ENCODE peak calls at places on chromosomes 5 and 9, in eight cellular contexts. Y, J, G, K, O, U, I and E are unnamed samples.

GRCh38 chr9:86944974-86945867 is 2.1 kb downstream of the GAS1 start:
- DNase-seq in Y (no peak), J (peak; percentile 50), G (no peak), K (no peak), O (peak; percentile 71), U (peak; percentile 77), I (no peak), E (no peak)

GRCh38 chr9:112074250-112075008 is 100.7 kb downstream of the SUSD1 start:
- DNase-seq in Y (peak; percentile 69), J (peak; percentile 55), G (peak; percentile 78), K (peak; percentile 62), O (peak; percentile 79), U (peak; percentile 85), I (peak; percentile 77), E (peak; percentile 62)

GRCh38 chr9:105415344-105415980 is 32.4 kb upstream of the FSD1L start:
- DNase-seq in Y (peak; percentile 75), J (no peak), G (peak; percentile 72), K (peak; percentile 55), O (peak; percentile 75), U (peak; percentile 87), I (peak; percentile 53), E (peak; percentile 71)

GRCh38 chr5:141875022-141875740 is 3.0 kb downstream of the PCDH1 start:
- DNase-seq in Y (no peak), J (no peak), G (no peak), K (no peak), O (no peak), U (peak; percentile 63), I (no peak), E (no peak)

GRCh38 chr9:38439916-38440301 is 15.7 kb upstream of the IGFBPL1 start:
- DNase-seq in Y (no peak), J (no peak), G (no peak), K (no peak), O (no peak), U (no peak), I (no peak), E (no peak)

GRCh38 chr9:124733964-124734740 is 37.0 kb downstream of the NR6A1 start:
- DNase-seq in Y (no peak), J (no peak), G (peak; percentile 82), K (no peak), O (no peak), U (no peak), I (no peak), E (peak; percentile 87)

GRCh38 chr5:91145233-91145620 is 237.9 kb downstream of the ARRDC3 start:
- DNase-seq in Y (no peak), J (no peak), G (no peak), K (no peak), O (no peak), U (no peak), I (no peak), E (no peak)

GRCh38 chr9:96333958-96334357 is 32.0 kb upstream of the HSD17B3 start:
- DNase-seq in Y (no peak), J (no peak), G (no peak), K (no peak), O (no peak), U (no peak), I (no peak), E (no peak)

GRCh38 chr5:172939561-172939960 is 19.7 kb upstream of the RPL26L1 start:
- DNase-seq in Y (peak; percentile 90), J (no peak), G (no peak), K (no peak), O (no peak), U (peak; percentile 61), I (no peak), E (no peak)

GRCh38 chr5:168910874-168911273 is 331.7 kb upstream of the PANK3 start:
- DNase-seq in Y (no peak), J (no peak), G (no peak), K (no peak), O (no peak), U (no peak), I (no peak), E (no peak)

GRCh38 chr9:127503947-127504886 is 52.9 kb downstream of the LRSAM1 start:
- DNase-seq in Y (peak; percentile 91), J (peak; percentile 92), G (peak; percentile 84), K (peak; percentile 80), O (peak; percentile 94), U (peak; percentile 96), I (peak; percentile 89), E (peak; percentile 61)

GRCh38 chr9:92508018-92508417 is 25.7 kb upstream of the ASPN start:
- DNase-seq in Y (no peak), J (no peak), G (no peak), K (no peak), O (peak; percentile 70), U (no peak), I (no peak), E (no peak)

GRCh38 chr9:77879344-77880089 is 152.1 kb downstream of the GNAQ start:
- DNase-seq in Y (no peak), J (no peak), G (peak; percentile 65), K (no peak), O (no peak), U (no peak), I (peak; percentile 35), E (no peak)

GRCh38 chr5:66653380-66653779 is 57.2 kb downstream of the MAST4 start:
- DNase-seq in Y (peak; percentile 9), J (no peak), G (no peak), K (no peak), O (no peak), U (no peak), I (no peak), E (no peak)

GRCh38 chr9:137307255-137308101 is 5.4 kb upstream of the NRARP start:
- DNase-seq in Y (peak; percentile 12), J (peak; percentile 46), G (peak; percentile 88), K (no peak), O (no peak), U (peak; percentile 91), I (no peak), E (no peak)

GRCh38 chr5:171622010-171622409 is 163.6 kb upstream of the SMIM23 start:
- DNase-seq in Y (no peak), J (no peak), G (no peak), K (no peak), O (peak; percentile 2), U (peak; percentile 29), I (no peak), E (no peak)

GRCh38 chr5:116626272-116626723 is 51.7 kb upstream of the SEMA6A start:
- DNase-seq in Y (no peak), J (peak; percentile 75), G (peak; percentile 73), K (no peak), O (peak; percentile 92), U (no peak), I (no peak), E (no peak)

GRCh38 chr5:14029185-14029584 is 84.7 kb upstream of the DNAH5 start:
- DNase-seq in Y (no peak), J (no peak), G (no peak), K (no peak), O (no peak), U (no peak), I (no peak), E (no peak)

GRCh38 chr9:89579741-89580395 is 24.9 kb upstream of the GADD45G start:
- DNase-seq in Y (no peak), J (no peak), G (no peak), K (peak; percentile 58), O (no peak), U (no peak), I (no peak), E (no peak)

GRCh38 chr9:89577363-89577762 is 27.4 kb upstream of the GADD45G start:
- DNase-seq in Y (no peak), J (no peak), G (no peak), K (no peak), O (no peak), U (no peak), I (no peak), E (no peak)

GRCh38 chr9:89574309-89574708 is 30.5 kb upstream of the GADD45G start:
- DNase-seq in Y (no peak), J (no peak), G (no peak), K (no peak), O (no peak), U (no peak), I (no peak), E (no peak)

GRCh38 chr9:89576404-89576824 is 28.4 kb upstream of the GADD45G start:
- DNase-seq in Y (no peak), J (no peak), G (no peak), K (no peak), O (no peak), U (no peak), I (peak; percentile 38), E (peak; percentile 51)
- H3K27ac ChIP-seq in Y (no peak overlapping the region), J (no peak overlapping the region), G (no peak overlapping the region), K (no peak overlapping the region), O (no peak overlapping the region), U (no peak overlapping the region), I (no peak overlapping the region), E (no peak overlapping the region)

GRCh38 chr5:151449288-151449687 is 1.9 kb downstream of the SLC36A1 start:
- DNase-seq in Y (no peak), J (no peak), G (no peak), K (no peak), O (no peak), U (no peak), I (no peak), E (no peak)
- TF ChIP-seq CTCF in Y (no peak), J (no peak), G (no peak), K (no peak), O (no peak), U (no peak), I (no peak), E (no peak)

GRCh38 chr5:138054863-138055558 is 22.1 kb upstream of the FAM13B start:
- DNase-seq in Y (no peak), J (no peak), G (no peak), K (no peak), O (no peak), U (peak; percentile 62), I (no peak), E (no peak)
- H3K27ac ChIP-seq in Y (no peak overlapping the region), J (no peak overlapping the region), G (no peak overlapping the region), K (no peak overlapping the region), O (no peak overlapping the region), U (no peak overlapping the region), I (no peak overlapping the region), E (no peak overlapping the region)

GRCh38 chr5:151601376-151601775 is 10.2 kb upstream of the FAT2 start:
- DNase-seq in Y (peak; percentile 87), J (no peak), G (no peak), K (no peak), O (no peak), U (no peak), I (no peak), E (no peak)
- TF ChIP-seq CTCF in Y (no peak), J (no peak), G (no peak), K (no peak), O (no peak), U (no peak), I (no peak), E (no peak)

GRCh38 chr5:125484272-125485002 is 738.0 kb upstream of the ZNF608 start:
- DNase-seq in Y (no peak), J (peak; percentile 86), G (peak; percentile 62), K (no peak), O (peak; percentile 95), U (no peak), I (peak; percentile 69), E (no peak)
- H3K27ac ChIP-seq in Y (peak overlapping the region; percentile 85), J (peak overlapping the region; percentile 85), G (peak overlapping the region; percentile 72), K (no peak overlapping the region), O (peak overlapping the region; percentile 86), U (peak overlapping the region; percentile 48), I (peak overlapping the region; percentile 87), E (no peak overlapping the region)

GRCh38 chr9:110175275-110175968 is 32.5 kb downstream of the C9orf152 start:
- DNase-seq in Y (no peak), J (no peak), G (no peak), K (no peak), O (no peak), U (no peak), I (no peak), E (no peak)
- TF ChIP-seq CTCF in Y (no peak), J (no peak), G (no peak), K (no peak), O (no peak), U (peak; percentile 25), I (no peak), E (no peak)

GRCh38 chr5:15720515-15720914 is 220.5 kb downstream of the FBXL7 start:
- DNase-seq in Y (no peak), J (no peak), G (no peak), K (no peak), O (no peak), U (no peak), I (no peak), E (no peak)
- H3K27ac ChIP-seq in Y (no peak overlapping the region), J (no peak overlapping the region), G (no peak overlapping the region), K (no peak overlapping the region), O (no peak overlapping the region), U (no peak overlapping the region), I (no peak overlapping the region), E (no peak overlapping the region)